ENCODE peak calls at places on chromosomes 12 and 14, in four cellular contexts. One of them, this sample, is unnamed.

GRCh38 chr12:119751961-119752360 is 84.0 kb downstream of the PRKAB1 start:
- DNase-seq in ovary: no peak
- DNase-seq in psoas muscle: no peak
- DNase-seq in BE2C: no peak
- DNase-seq in this sample: no peak

GRCh38 chr14:21840765-21841164 is 167.1 kb upstream of the OR4E1 start:
- DNase-seq in ovary: no peak
- DNase-seq in psoas muscle: no peak
- DNase-seq in BE2C: no peak
- DNase-seq in this sample: no peak

GRCh38 chr12:126719886-126720666 is 1546.9 kb upstream of the TMEM132C start:
- DNase-seq in ovary: no peak
- DNase-seq in psoas muscle: no peak
- DNase-seq in BE2C: no peak
- DNase-seq in this sample: no peak

GRCh38 chr12:76878899-76879709 is at the start of gene CSRP2:
- DNase-seq in ovary: peak; percentile 93
- DNase-seq in psoas muscle: peak; percentile 87
- DNase-seq in BE2C: peak; percentile 93
- DNase-seq in this sample: peak; percentile 88

GRCh38 chr14:55104051-55104954 is 24.7 kb upstream of the LGALS3 start:
- DNase-seq in ovary: no peak
- DNase-seq in psoas muscle: no peak
- DNase-seq in BE2C: no peak
- DNase-seq in this sample: no peak

GRCh38 chr12:107339932-107340331 is 246.6 kb upstream of the CRY1 start:
- DNase-seq in ovary: no peak
- DNase-seq in psoas muscle: no peak
- DNase-seq in BE2C: no peak
- DNase-seq in this sample: no peak

GRCh38 chr12:52291267-52291935 is at the start of gene KRT81:
- DNase-seq in ovary: no peak
- DNase-seq in psoas muscle: no peak
- DNase-seq in BE2C: no peak
- DNase-seq in this sample: no peak

GRCh38 chr12:101749657-101750056 is 10.4 kb upstream of the SYCP3 start:
- DNase-seq in ovary: no peak
- DNase-seq in psoas muscle: no peak
- DNase-seq in BE2C: no peak
- DNase-seq in this sample: no peak

GRCh38 chr12:53481957-53482586 is 17.2 kb downstream of the MAP3K12 start:
- DNase-seq in ovary: peak; percentile 17
- DNase-seq in psoas muscle: no peak
- DNase-seq in BE2C: no peak
- DNase-seq in this sample: no peak

DNA sequence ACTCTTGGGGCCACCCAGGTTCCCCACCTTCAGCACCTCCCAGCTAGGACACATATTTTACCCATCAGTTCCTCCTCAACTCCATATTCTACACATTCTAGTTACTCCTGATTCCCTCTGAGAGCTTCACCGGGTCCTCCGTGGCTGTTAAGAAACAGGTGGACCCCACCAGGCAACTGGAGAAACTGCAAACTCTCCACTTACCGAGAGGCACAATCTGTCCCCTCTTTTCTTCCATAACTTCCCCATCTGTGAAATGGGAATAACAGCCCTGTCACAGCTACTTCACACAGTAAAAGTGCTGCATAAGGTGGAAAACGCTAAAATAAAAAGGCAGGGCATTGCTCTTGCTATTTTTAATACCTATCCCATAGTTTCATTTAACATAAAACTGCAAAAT is 1.5 kb downstream of the SLC7A8 start:
- DNase-seq in ovary: no peak
- DNase-seq in psoas muscle: no peak
- DNase-seq in BE2C: no peak
- DNase-seq in this sample: no peak
- H3K4me3 ChIP-seq in ovary: peak overlapping the region; percentile 67
- H3K4me3 ChIP-seq in psoas muscle: peak overlapping the region; percentile 73
- H3K4me3 ChIP-seq in BE2C: no peak overlapping the region
- H3K4me3 ChIP-seq in this sample: no peak overlapping the region

DNA sequence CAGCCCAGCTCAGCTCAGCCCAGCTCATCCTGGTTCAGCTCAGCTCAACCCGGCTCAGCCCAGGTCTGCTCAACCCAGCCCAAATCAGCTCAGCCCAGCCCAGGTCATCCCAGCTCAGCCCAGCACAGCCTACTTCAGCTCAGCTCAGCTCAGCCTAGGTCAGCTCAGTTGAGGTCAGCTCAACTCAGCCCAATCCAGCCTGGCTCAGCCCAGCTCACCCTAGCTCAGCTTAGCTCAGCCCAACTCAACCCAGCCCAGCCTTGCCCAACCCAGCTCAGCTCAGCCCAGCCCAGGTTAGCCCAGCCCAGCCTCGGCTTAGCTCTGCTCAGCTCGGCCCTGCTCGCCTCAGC is 332.3 kb downstream of the TMEM121 start:
- DNase-seq in ovary: peak; percentile 1
- DNase-seq in psoas muscle: no peak
- DNase-seq in BE2C: peak; percentile 30
- DNase-seq in this sample: no peak
- H3K9me3 ChIP-seq in ovary: peaks cover 7% of the 10 kb centered on the region
- H3K9me3 ChIP-seq in psoas muscle: no peaks in the 10 kb centered on the region
- H3K9me3 ChIP-seq in BE2C: no peaks in the 10 kb centered on the region
- H3K9me3 ChIP-seq in this sample: no peaks in the 10 kb centered on the region

GRCh38 chr12:122981587-122982493 is 1.4 kb downstream of the ARL6IP4 start:
- DNase-seq in ovary: peak; percentile 23
- DNase-seq in psoas muscle: no peak
- DNase-seq in BE2C: peak; percentile 8
- DNase-seq in this sample: no peak

GRCh38 chr12:122982963-122983788 is 2.7 kb downstream of the ARL6IP4 start:
- DNase-seq in ovary: peak; percentile 31
- DNase-seq in psoas muscle: no peak
- DNase-seq in BE2C: no peak
- DNase-seq in this sample: no peak

GRCh38 chr12:122983789-122984515 is 3.5 kb downstream of the ARL6IP4 start:
- DNase-seq in ovary: peak; percentile 46
- DNase-seq in psoas muscle: no peak
- DNase-seq in BE2C: no peak
- DNase-seq in this sample: no peak

GRCh38 chr12:122981036-122981471 is 573 bp downstream of the ARL6IP4 start:
- DNase-seq in ovary: no peak
- DNase-seq in psoas muscle: no peak
- DNase-seq in BE2C: no peak
- DNase-seq in this sample: no peak

GRCh38 chr12:122982494-122982850 is 2.0 kb downstream of the ARL6IP4 start:
- DNase-seq in ovary: peak; percentile 35
- DNase-seq in psoas muscle: no peak
- DNase-seq in BE2C: peak; percentile 7
- DNase-seq in this sample: no peak
- H3K36me3 ChIP-seq in ovary: no peaks in the 10 kb centered on the region
- H3K36me3 ChIP-seq in psoas muscle: peaks cover 38% of the 10 kb centered on the region
- H3K36me3 ChIP-seq in BE2C: peaks cover 16% of the 10 kb centered on the region
- H3K36me3 ChIP-seq in this sample: peaks cover 25% of the 10 kb centered on the region

GRCh38 chr14:46490150-46490769 is 161.3 kb downstream of the RPL10L start:
- DNase-seq in ovary: no peak
- DNase-seq in psoas muscle: no peak
- DNase-seq in BE2C: peak; percentile 24
- DNase-seq in this sample: no peak
- H3K4me3 ChIP-seq in ovary: no peak overlapping the region
- H3K4me3 ChIP-seq in psoas muscle: no peak overlapping the region
- H3K4me3 ChIP-seq in BE2C: no peak overlapping the region
- H3K4me3 ChIP-seq in this sample: no peak overlapping the region

This sample was measured in MG63.